ENCODE peak calls at places on chromosome 11, in eight cellular contexts. L, Y, I, T, E, P, F and O are unnamed samples.

GRCh38 chr11:14058061-14058460 is 95.5 kb downstream of the SPON1 start:
- DNase-seq in L (no peak), Y (no peak), I (no peak), T (no peak), E (no peak), P (no peak), F (no peak), O (no peak)

GRCh38 chr11:7672960-7673723 is at the start of gene CYB5R2:
- DNase-seq in L (peak), Y (no peak), I (peak), T (no peak), E (peak), P (peak), F (peak), O (no peak)

GRCh38 chr11:71962428-71963038 is 33.7 kb downstream of the RNF121 start:
- DNase-seq in L (no peak), Y (no peak), I (peak), T (no peak), E (no peak), P (peak), F (no peak), O (no peak)

GRCh38 chr11:119316017-119316728 is 757 bp downstream of the MCAM start:
- DNase-seq in L (peak), Y (peak), I (no peak), T (no peak), E (no peak), P (peak), F (no peak), O (no peak)

GRCh38 chr11:75792127-75792731 is 22.8 kb upstream of the UVRAG start:
- DNase-seq in L (no peak), Y (no peak), I (no peak), T (no peak), E (no peak), P (no peak), F (no peak), O (no peak)

GRCh38 chr11:520428-521178 is 13.6 kb upstream of the RNH1 start:
- DNase-seq in L (peak), Y (no peak), I (no peak), T (no peak), E (peak), P (no peak), F (no peak), O (no peak)

GRCh38 chr11:43933226-43933607 is 9.2 kb upstream of the C11orf96 start:
- DNase-seq in L (no peak), Y (no peak), I (no peak), T (no peak), E (no peak), P (no peak), F (no peak), O (no peak)

GRCh38 chr11:44766972-44767278 is 40.2 kb downstream of the TSPAN18 start:
- DNase-seq in L (no peak), Y (no peak), I (peak), T (no peak), E (no peak), P (no peak), F (no peak), O (no peak)

GRCh38 chr11:118051611-118052461 is 25.0 kb upstream of the TMPRSS4 start:
- DNase-seq in L (peak), Y (no peak), I (no peak), T (peak), E (no peak), P (no peak), F (no peak), O (no peak)

GRCh38 chr11:20488352-20488751 is 100.8 kb downstream of the PRMT3 start:
- DNase-seq in L (no peak), Y (peak), I (no peak), T (no peak), E (no peak), P (no peak), F (no peak), O (no peak)

GRCh38 chr11:107006076-107006833 is 12.0 kb downstream of the GUCY1A2 start:
- DNase-seq in L (no peak), Y (no peak), I (no peak), T (no peak), E (no peak), P (peak), F (no peak), O (no peak)

GRCh38 chr11:113147249-113147648 is 167.1 kb upstream of the TTC12 start:
- DNase-seq in L (no peak), Y (peak), I (no peak), T (no peak), E (peak), P (no peak), F (no peak), O (no peak)

GRCh38 chr11:898160-898517 is 12.5 kb downstream of the CHID1 start:
- DNase-seq in L (no peak), Y (peak), I (peak), T (no peak), E (peak), P (peak), F (no peak), O (no peak)

GRCh38 chr11:57161351-57161750 is 20.4 kb upstream of the LRRC55 start:
- DNase-seq in L (no peak), Y (no peak), I (no peak), T (no peak), E (no peak), P (no peak), F (no peak), O (no peak)

GRCh38 chr11:107783121-107783520 is 71.3 kb upstream of the SLN start:
- DNase-seq in L (no peak), Y (no peak), I (peak), T (no peak), E (no peak), P (no peak), F (no peak), O (no peak)

GRCh38 chr11:78542007-78542406 is 32.7 kb downstream of the NARS2 start:
- DNase-seq in L (no peak), Y (no peak), I (peak), T (no peak), E (no peak), P (no peak), F (no peak), O (no peak)

GRCh38 chr11:18452927-18453326 is 2.7 kb upstream of the LDHAL6A start:
- DNase-seq in L (no peak), Y (no peak), I (peak), T (no peak), E (no peak), P (peak), F (no peak), O (no peak)

GRCh38 chr11:862028-862703 is 19.5 kb downstream of the TSPAN4 start:
- DNase-seq in L (peak), Y (no peak), I (no peak), T (no peak), E (peak), P (peak), F (no peak), O (no peak)

GRCh38 chr11:101126551-101127347 is 2.9 kb downstream of the PGR start:
- DNase-seq in L (peak), Y (no peak), I (no peak), T (no peak), E (peak), P (peak), F (peak), O (no peak)

GRCh38 chr11:64234840-64235379 is 526 bp downstream of the VEGFB start:
- DNase-seq in L (peak), Y (no peak), I (no peak), T (peak), E (no peak), P (no peak), F (no peak), O (no peak)

GRCh38 chr11:2714871-2715270 is 15.1 kb upstream of the KCNQ1OT1 start:
- DNase-seq in L (peak), Y (no peak), I (no peak), T (no peak), E (no peak), P (no peak), F (no peak), O (no peak)